ENCODE peak calls at places on chromosomes 16 and 17, in ten cellular contexts. One of them, this sample, is unnamed.

GRCh38 chr17:72976971-72977767 is 115.3 kb downstream of the SLC39A11 start:
- DNase-seq in CD8-positive, alpha-beta T cell: no peak
- DNase-seq in AG09319: peak
- DNase-seq in cardiac fibroblast: peak
- DNase-seq in Calu3: peak
- DNase-seq in tibial nerve: peak
- DNase-seq in NCI-H748 treated with DMSO at 0.1 percent for 48 hours: no peak
- DNase-seq in esophagus muscularis mucosa: no peak
- DNase-seq in HCEC 1CT: peak
- DNase-seq in central memory CD4-positive, alpha-beta T cell: no peak
- DNase-seq in this sample: peak

GRCh38 chr17:39726617-39727016 is 3.7 kb downstream of the MIEN1 start:
- DNase-seq in CD8-positive, alpha-beta T cell: no peak
- DNase-seq in HCEC 1CT: no peak
- DNase-seq in tibial nerve: no peak
- DNase-seq in esophagus muscularis mucosa: no peak
- DNase-seq in NCI-H748 treated with DMSO at 0.1 percent for 48 hours: no peak
- DNase-seq in central memory CD4-positive, alpha-beta T cell: no peak
- DNase-seq in Calu3: no peak
- DNase-seq in AG09319: no peak
- DNase-seq in cardiac fibroblast: no peak
- DNase-seq in this sample: no peak

GRCh38 chr16:2236362-2237075 is at the start of gene DNASE1L2:
- DNase-seq in AG09319: no peak
- DNase-seq in esophagus muscularis mucosa: no peak
- DNase-seq in HCEC 1CT: no peak
- DNase-seq in cardiac fibroblast: no peak
- DNase-seq in tibial nerve: no peak
- DNase-seq in CD8-positive, alpha-beta T cell: no peak
- DNase-seq in NCI-H748 treated with DMSO at 0.1 percent for 48 hours: no peak
- DNase-seq in Calu3: no peak
- DNase-seq in central memory CD4-positive, alpha-beta T cell: no peak
- DNase-seq in this sample: no peak

GRCh38 chr17:68326681-68327080 is 35.4 kb downstream of the ARSG start:
- DNase-seq in AG09319: no peak
- DNase-seq in CD8-positive, alpha-beta T cell: no peak
- DNase-seq in tibial nerve: no peak
- DNase-seq in cardiac fibroblast: peak
- DNase-seq in esophagus muscularis mucosa: no peak
- DNase-seq in Calu3: no peak
- DNase-seq in central memory CD4-positive, alpha-beta T cell: no peak
- DNase-seq in HCEC 1CT: peak
- DNase-seq in NCI-H748 treated with DMSO at 0.1 percent for 48 hours: no peak
- DNase-seq in this sample: no peak

GRCh38 chr17:73133911-73134649 is 30.7 kb upstream of the SSTR2 start:
- DNase-seq in central memory CD4-positive, alpha-beta T cell: no peak
- DNase-seq in Calu3: no peak
- DNase-seq in CD8-positive, alpha-beta T cell: no peak
- DNase-seq in tibial nerve: no peak
- DNase-seq in cardiac fibroblast: no peak
- DNase-seq in AG09319: no peak
- DNase-seq in HCEC 1CT: no peak
- DNase-seq in esophagus muscularis mucosa: no peak
- DNase-seq in NCI-H748 treated with DMSO at 0.1 percent for 48 hours: no peak
- DNase-seq in this sample: no peak

GRCh38 chr17:43356999-43357398 is 41.8 kb upstream of the ARL4D start:
- DNase-seq in tibial nerve: no peak
- DNase-seq in esophagus muscularis mucosa: no peak
- DNase-seq in NCI-H748 treated with DMSO at 0.1 percent for 48 hours: no peak
- DNase-seq in HCEC 1CT: peak
- DNase-seq in cardiac fibroblast: peak
- DNase-seq in central memory CD4-positive, alpha-beta T cell: no peak
- DNase-seq in CD8-positive, alpha-beta T cell: no peak
- DNase-seq in Calu3: peak
- DNase-seq in AG09319: peak
- DNase-seq in this sample: no peak

GRCh38 chr17:32693135-32693897 is 183.6 kb downstream of the MYO1D start:
- DNase-seq in cardiac fibroblast: no peak
- DNase-seq in HCEC 1CT: no peak
- DNase-seq in tibial nerve: no peak
- DNase-seq in AG09319: no peak
- DNase-seq in CD8-positive, alpha-beta T cell: no peak
- DNase-seq in NCI-H748 treated with DMSO at 0.1 percent for 48 hours: no peak
- DNase-seq in central memory CD4-positive, alpha-beta T cell: no peak
- DNase-seq in esophagus muscularis mucosa: no peak
- DNase-seq in Calu3: no peak
- DNase-seq in this sample: no peak

GRCh38 chr17:54172654-54173316 is 350.1 kb downstream of the KIF2B start:
- DNase-seq in NCI-H748 treated with DMSO at 0.1 percent for 48 hours: no peak
- DNase-seq in cardiac fibroblast: peak
- DNase-seq in tibial nerve: no peak
- DNase-seq in central memory CD4-positive, alpha-beta T cell: no peak
- DNase-seq in Calu3: peak
- DNase-seq in CD8-positive, alpha-beta T cell: no peak
- DNase-seq in esophagus muscularis mucosa: no peak
- DNase-seq in AG09319: no peak
- DNase-seq in HCEC 1CT: no peak
- DNase-seq in this sample: peak

GRCh38 chr17:77675816-77676799 is 282.4 kb upstream of the TNRC6C start:
- DNase-seq in NCI-H748 treated with DMSO at 0.1 percent for 48 hours: no peak
- DNase-seq in tibial nerve: no peak
- DNase-seq in AG09319: no peak
- DNase-seq in Calu3: no peak
- DNase-seq in cardiac fibroblast: no peak
- DNase-seq in esophagus muscularis mucosa: no peak
- DNase-seq in CD8-positive, alpha-beta T cell: no peak
- DNase-seq in central memory CD4-positive, alpha-beta T cell: no peak
- DNase-seq in HCEC 1CT: no peak
- DNase-seq in this sample: no peak

GRCh38 chr17:1714488-1714979 is 4.4 kb upstream of the TLCD2 start:
- DNase-seq in cardiac fibroblast: peak
- DNase-seq in NCI-H748 treated with DMSO at 0.1 percent for 48 hours: peak
- DNase-seq in Calu3: peak
- DNase-seq in AG09319: peak
- DNase-seq in central memory CD4-positive, alpha-beta T cell: no peak
- DNase-seq in tibial nerve: peak
- DNase-seq in CD8-positive, alpha-beta T cell: no peak
- DNase-seq in HCEC 1CT: peak
- DNase-seq in esophagus muscularis mucosa: peak
- DNase-seq in this sample: peak

GRCh38 chr17:74351552-74352210 is 10.0 kb downstream of the BTBD17 start:
- DNase-seq in cardiac fibroblast: no peak
- DNase-seq in NCI-H748 treated with DMSO at 0.1 percent for 48 hours: no peak
- DNase-seq in central memory CD4-positive, alpha-beta T cell: no peak
- DNase-seq in CD8-positive, alpha-beta T cell: no peak
- DNase-seq in tibial nerve: no peak
- DNase-seq in esophagus muscularis mucosa: no peak
- DNase-seq in Calu3: no peak
- DNase-seq in HCEC 1CT: no peak
- DNase-seq in AG09319: no peak
- DNase-seq in this sample: peak

GRCh38 chr16:88010343-88010970 is 59.2 kb downstream of the BANP start:
- DNase-seq in CD8-positive, alpha-beta T cell: no peak
- DNase-seq in cardiac fibroblast: no peak
- DNase-seq in HCEC 1CT: no peak
- DNase-seq in AG09319: no peak
- DNase-seq in esophagus muscularis mucosa: no peak
- DNase-seq in central memory CD4-positive, alpha-beta T cell: no peak
- DNase-seq in NCI-H748 treated with DMSO at 0.1 percent for 48 hours: no peak
- DNase-seq in tibial nerve: no peak
- DNase-seq in Calu3: no peak
- DNase-seq in this sample: no peak

GRCh38 chr16:4123617-4124300 is 7.5 kb upstream of the ADCY9 start:
- DNase-seq in NCI-H748 treated with DMSO at 0.1 percent for 48 hours: no peak
- DNase-seq in esophagus muscularis mucosa: no peak
- DNase-seq in tibial nerve: no peak
- DNase-seq in CD8-positive, alpha-beta T cell: no peak
- DNase-seq in Calu3: no peak
- DNase-seq in cardiac fibroblast: peak
- DNase-seq in central memory CD4-positive, alpha-beta T cell: no peak
- DNase-seq in HCEC 1CT: peak
- DNase-seq in AG09319: no peak
- DNase-seq in this sample: no peak

GRCh38 chr17:67239597-67239996 is 5.4 kb downstream of the HELZ start:
- DNase-seq in Calu3: no peak
- DNase-seq in tibial nerve: no peak
- DNase-seq in CD8-positive, alpha-beta T cell: no peak
- DNase-seq in AG09319: no peak
- DNase-seq in cardiac fibroblast: peak
- DNase-seq in central memory CD4-positive, alpha-beta T cell: no peak
- DNase-seq in HCEC 1CT: peak
- DNase-seq in NCI-H748 treated with DMSO at 0.1 percent for 48 hours: no peak
- DNase-seq in esophagus muscularis mucosa: no peak
- DNase-seq in this sample: no peak

GRCh38 chr16:19130852-19131808 is 17.4 kb downstream of the ITPRIPL2 start:
- DNase-seq in central memory CD4-positive, alpha-beta T cell: no peak
- DNase-seq in AG09319: no peak
- DNase-seq in CD8-positive, alpha-beta T cell: no peak
- DNase-seq in tibial nerve: peak
- DNase-seq in cardiac fibroblast: peak
- DNase-seq in NCI-H748 treated with DMSO at 0.1 percent for 48 hours: no peak
- DNase-seq in esophagus muscularis mucosa: no peak
- DNase-seq in Calu3: no peak
- DNase-seq in HCEC 1CT: peak
- DNase-seq in this sample: peak

GRCh38 chr16:71911121-71911520 is 15.8 kb downstream of the IST1 start:
- DNase-seq in cardiac fibroblast: no peak
- DNase-seq in esophagus muscularis mucosa: no peak
- DNase-seq in HCEC 1CT: no peak
- DNase-seq in AG09319: no peak
- DNase-seq in CD8-positive, alpha-beta T cell: no peak
- DNase-seq in tibial nerve: no peak
- DNase-seq in NCI-H748 treated with DMSO at 0.1 percent for 48 hours: no peak
- DNase-seq in Calu3: no peak
- DNase-seq in central memory CD4-positive, alpha-beta T cell: no peak
- DNase-seq in this sample: no peak

GRCh38 chr17:3636154-3636907 is at the start of the genes CTNS and SHPK:
- DNase-seq in CD8-positive, alpha-beta T cell: peak
- DNase-seq in HCEC 1CT: peak
- DNase-seq in central memory CD4-positive, alpha-beta T cell: peak
- DNase-seq in tibial nerve: peak
- DNase-seq in esophagus muscularis mucosa: peak
- DNase-seq in Calu3: peak
- DNase-seq in NCI-H748 treated with DMSO at 0.1 percent for 48 hours: peak
- DNase-seq in AG09319: peak
- DNase-seq in cardiac fibroblast: peak
- DNase-seq in this sample: peak

GRCh38 chr17:46977348-46977747 is 1.7 kb downstream of the RPRML start:
- DNase-seq in HCEC 1CT: peak
- DNase-seq in esophagus muscularis mucosa: no peak
- DNase-seq in CD8-positive, alpha-beta T cell: no peak
- DNase-seq in central memory CD4-positive, alpha-beta T cell: no peak
- DNase-seq in NCI-H748 treated with DMSO at 0.1 percent for 48 hours: peak
- DNase-seq in AG09319: no peak
- DNase-seq in cardiac fibroblast: no peak
- DNase-seq in tibial nerve: no peak
- DNase-seq in Calu3: peak
- DNase-seq in this sample: peak

GRCh38 chr17:75913537-75914210 is 9.0 kb upstream of the MRPL38 start:
- DNase-seq in tibial nerve: no peak
- DNase-seq in AG09319: no peak
- DNase-seq in Calu3: no peak
- DNase-seq in esophagus muscularis mucosa: no peak
- DNase-seq in HCEC 1CT: no peak
- DNase-seq in CD8-positive, alpha-beta T cell: no peak
- DNase-seq in NCI-H748 treated with DMSO at 0.1 percent for 48 hours: no peak
- DNase-seq in cardiac fibroblast: no peak
- DNase-seq in central memory CD4-positive, alpha-beta T cell: no peak
- DNase-seq in this sample: no peak

GRCh38 chr16:87161822-87162676 is 155.1 kb downstream of the C16orf95 start:
- DNase-seq in central memory CD4-positive, alpha-beta T cell: no peak
- DNase-seq in tibial nerve: no peak
- DNase-seq in HCEC 1CT: no peak
- DNase-seq in esophagus muscularis mucosa: no peak
- DNase-seq in AG09319: no peak
- DNase-seq in Calu3: no peak
- DNase-seq in cardiac fibroblast: no peak
- DNase-seq in NCI-H748 treated with DMSO at 0.1 percent for 48 hours: no peak
- DNase-seq in CD8-positive, alpha-beta T cell: no peak
- DNase-seq in this sample: peak

GRCh38 chr17:44970136-44970737 is 2.1 kb upstream of the C1QL1 start:
- DNase-seq in HCEC 1CT: peak
- DNase-seq in NCI-H748 treated with DMSO at 0.1 percent for 48 hours: no peak
- DNase-seq in cardiac fibroblast: no peak
- DNase-seq in central memory CD4-positive, alpha-beta T cell: no peak
- DNase-seq in CD8-positive, alpha-beta T cell: no peak
- DNase-seq in esophagus muscularis mucosa: no peak
- DNase-seq in tibial nerve: no peak
- DNase-seq in Calu3: no peak
- DNase-seq in AG09319: no peak
- DNase-seq in this sample: peak

GRCh38 chr16:84897911-84898377 is 78.2 kb downstream of the CRISPLD2 start:
- DNase-seq in AG09319: no peak
- DNase-seq in esophagus muscularis mucosa: no peak
- DNase-seq in CD8-positive, alpha-beta T cell: no peak
- DNase-seq in cardiac fibroblast: no peak
- DNase-seq in HCEC 1CT: no peak
- DNase-seq in central memory CD4-positive, alpha-beta T cell: no peak
- DNase-seq in tibial nerve: peak
- DNase-seq in Calu3: no peak
- DNase-seq in NCI-H748 treated with DMSO at 0.1 percent for 48 hours: no peak
- DNase-seq in this sample: no peak

GRCh38 chr17:17420035-17420434 is 56.8 kb upstream of the MED9 start:
- DNase-seq in Calu3: no peak
- DNase-seq in AG09319: no peak
- DNase-seq in CD8-positive, alpha-beta T cell: no peak
- DNase-seq in HCEC 1CT: no peak
- DNase-seq in esophagus muscularis mucosa: no peak
- DNase-seq in NCI-H748 treated with DMSO at 0.1 percent for 48 hours: no peak
- DNase-seq in central memory CD4-positive, alpha-beta T cell: no peak
- DNase-seq in cardiac fibroblast: no peak
- DNase-seq in tibial nerve: peak
- DNase-seq in this sample: no peak

GRCh38 chr17:14205992-14206461 is 30.6 kb downstream of the CDRT15 start:
- DNase-seq in Calu3: peak
- DNase-seq in AG09319: no peak
- DNase-seq in tibial nerve: no peak
- DNase-seq in central memory CD4-positive, alpha-beta T cell: peak
- DNase-seq in NCI-H748 treated with DMSO at 0.1 percent for 48 hours: no peak
- DNase-seq in cardiac fibroblast: no peak
- DNase-seq in esophagus muscularis mucosa: no peak
- DNase-seq in HCEC 1CT: no peak
- DNase-seq in CD8-positive, alpha-beta T cell: peak
- DNase-seq in this sample: no peak

GRCh38 chr16:2738615-2739014 is 13.8 kb upstream of the SRRM2 start:
- DNase-seq in tibial nerve: no peak
- DNase-seq in HCEC 1CT: no peak
- DNase-seq in central memory CD4-positive, alpha-beta T cell: no peak
- DNase-seq in Calu3: no peak
- DNase-seq in cardiac fibroblast: no peak
- DNase-seq in esophagus muscularis mucosa: no peak
- DNase-seq in AG09319: no peak
- DNase-seq in NCI-H748 treated with DMSO at 0.1 percent for 48 hours: no peak
- DNase-seq in CD8-positive, alpha-beta T cell: no peak
- DNase-seq in this sample: no peak

GRCh38 chr16:46688101-46688656 is 799 bp downstream of the VPS35 start:
- DNase-seq in CD8-positive, alpha-beta T cell: no peak
- DNase-seq in tibial nerve: peak
- DNase-seq in AG09319: no peak
- DNase-seq in central memory CD4-positive, alpha-beta T cell: no peak
- DNase-seq in NCI-H748 treated with DMSO at 0.1 percent for 48 hours: peak
- DNase-seq in HCEC 1CT: no peak
- DNase-seq in cardiac fibroblast: peak
- DNase-seq in Calu3: no peak
- DNase-seq in esophagus muscularis mucosa: no peak
- DNase-seq in this sample: no peak

GRCh38 chr17:70804161-70804560 is 634.8 kb downstream of the KCNJ2 start:
- DNase-seq in central memory CD4-positive, alpha-beta T cell: no peak
- DNase-seq in AG09319: no peak
- DNase-seq in Calu3: no peak
- DNase-seq in cardiac fibroblast: peak
- DNase-seq in esophagus muscularis mucosa: no peak
- DNase-seq in tibial nerve: no peak
- DNase-seq in CD8-positive, alpha-beta T cell: no peak
- DNase-seq in NCI-H748 treated with DMSO at 0.1 percent for 48 hours: no peak
- DNase-seq in HCEC 1CT: peak
- DNase-seq in this sample: no peak

GRCh38 chr17:63927464-63928171 is 4.5 kb downstream of the CD79B start:
- DNase-seq in central memory CD4-positive, alpha-beta T cell: no peak
- DNase-seq in Calu3: no peak
- DNase-seq in HCEC 1CT: no peak
- DNase-seq in NCI-H748 treated with DMSO at 0.1 percent for 48 hours: no peak
- DNase-seq in CD8-positive, alpha-beta T cell: no peak
- DNase-seq in cardiac fibroblast: no peak
- DNase-seq in tibial nerve: no peak
- DNase-seq in esophagus muscularis mucosa: no peak
- DNase-seq in AG09319: no peak
- DNase-seq in this sample: no peak

This sample was measured in A673.